ENCODE peak calls at places on chromosomes 2 and 18, in six cellular contexts. One of them, this sample, is unnamed.

GRCh38 chr2:204108874-204109295 is 172.3 kb downstream of the ICOS start:
- DNase-seq in Daoy: no peak
- DNase-seq in stimulated activated CD4-positive, alpha-beta T cell treated with anti-CD3 and anti-CD28 coated beads, Interleukin-12 subunit alpha, Interleukin-12 subunit beta, amount 100 ng/mL, for 4 hours: no peak
- DNase-seq in HS-5: no peak
- DNase-seq in AML-193: no peak
- DNase-seq in AG04450: no peak
- DNase-seq in this sample: no peak

GRCh38 chr2:157334797-157335196 is 9.2 kb upstream of the ERMN start:
- DNase-seq in AML-193: no peak
- DNase-seq in stimulated activated CD4-positive, alpha-beta T cell treated with anti-CD3 and anti-CD28 coated beads, Interleukin-12 subunit alpha, Interleukin-12 subunit beta, amount 100 ng/mL, for 4 hours: no peak
- DNase-seq in AG04450: no peak
- DNase-seq in Daoy: peak
- DNase-seq in HS-5: no peak
- DNase-seq in this sample: no peak

GRCh38 chr2:164205347-164205746 is 415.9 kb downstream of the GRB14 start:
- DNase-seq in stimulated activated CD4-positive, alpha-beta T cell treated with anti-CD3 and anti-CD28 coated beads, Interleukin-12 subunit alpha, Interleukin-12 subunit beta, amount 100 ng/mL, for 4 hours: no peak
- DNase-seq in HS-5: peak
- DNase-seq in Daoy: no peak
- DNase-seq in AML-193: no peak
- DNase-seq in AG04450: peak
- DNase-seq in this sample: no peak

GRCh38 chr2:221844187-221844586 is 272.1 kb upstream of the EPHA4 start:
- DNase-seq in AG04450: no peak
- DNase-seq in HS-5: no peak
- DNase-seq in stimulated activated CD4-positive, alpha-beta T cell treated with anti-CD3 and anti-CD28 coated beads, Interleukin-12 subunit alpha, Interleukin-12 subunit beta, amount 100 ng/mL, for 4 hours: no peak
- DNase-seq in Daoy: no peak
- DNase-seq in AML-193: no peak
- DNase-seq in this sample: no peak

GRCh38 chr2:240999873-241000541 is 1.6 kb downstream of the SNED1 start:
- DNase-seq in stimulated activated CD4-positive, alpha-beta T cell treated with anti-CD3 and anti-CD28 coated beads, Interleukin-12 subunit alpha, Interleukin-12 subunit beta, amount 100 ng/mL, for 4 hours: no peak
- DNase-seq in AML-193: no peak
- DNase-seq in AG04450: no peak
- DNase-seq in HS-5: no peak
- DNase-seq in Daoy: no peak
- DNase-seq in this sample: no peak

GRCh38 chr2:24083567-24084385 is 858 bp downstream of the TP53I3 start:
- DNase-seq in Daoy: no peak
- DNase-seq in stimulated activated CD4-positive, alpha-beta T cell treated with anti-CD3 and anti-CD28 coated beads, Interleukin-12 subunit alpha, Interleukin-12 subunit beta, amount 100 ng/mL, for 4 hours: no peak
- DNase-seq in HS-5: peak
- DNase-seq in AG04450: peak
- DNase-seq in AML-193: peak
- DNase-seq in this sample: peak

GRCh38 chr18:52367962-52368745 is 28.2 kb downstream of the DCC start:
- DNase-seq in Daoy: no peak
- DNase-seq in AML-193: no peak
- DNase-seq in stimulated activated CD4-positive, alpha-beta T cell treated with anti-CD3 and anti-CD28 coated beads, Interleukin-12 subunit alpha, Interleukin-12 subunit beta, amount 100 ng/mL, for 4 hours: no peak
- DNase-seq in AG04450: no peak
- DNase-seq in HS-5: no peak
- DNase-seq in this sample: no peak

GRCh38 chr2:66489433-66489832 is 54.5 kb downstream of the MEIS1 start:
- DNase-seq in Daoy: no peak
- DNase-seq in AML-193: no peak
- DNase-seq in AG04450: no peak
- DNase-seq in HS-5: no peak
- DNase-seq in stimulated activated CD4-positive, alpha-beta T cell treated with anti-CD3 and anti-CD28 coated beads, Interleukin-12 subunit alpha, Interleukin-12 subunit beta, amount 100 ng/mL, for 4 hours: no peak
- DNase-seq in this sample: no peak

GRCh38 chr2:69565431-69565839 is 78.1 kb downstream of the AAK1 start:
- DNase-seq in Daoy: peak
- DNase-seq in AML-193: peak
- DNase-seq in HS-5: no peak
- DNase-seq in stimulated activated CD4-positive, alpha-beta T cell treated with anti-CD3 and anti-CD28 coated beads, Interleukin-12 subunit alpha, Interleukin-12 subunit beta, amount 100 ng/mL, for 4 hours: peak
- DNase-seq in AG04450: no peak
- DNase-seq in this sample: no peak

This sample was measured in keratinocyte.